ENCODE peak calls at places on chromosomes 5 and 9, in four cellular contexts. A, V, B and D are unnamed samples.

GRCh38 chr5:140402258-140403074 is 833 bp downstream of the ANKHD1 start:
- DNase-seq in V (peak; percentile 62), B (peak; percentile 57), A (peak; percentile 42), D (peak; percentile 53)

GRCh38 chr5:177094224-177095087 is 7.7 kb downstream of the FGFR4 start:
- DNase-seq in V (no peak), A (peak; percentile 7), B (peak; percentile 18), D (no peak)

GRCh38 chr5:140764177-140765020 is 21.5 kb upstream of the PCDHA1 start:
- DNase-seq in V (no peak), A (peak; percentile 14), B (no peak), D (no peak)

GRCh38 chr5:147520450-147520849 is 10.6 kb upstream of the DPYSL3 start:
- DNase-seq in B (no peak), V (peak; percentile 14), A (no peak), D (no peak)

GRCh38 chr9:37364751-37365360 is 57.6 kb upstream of the GRHPR start:
- DNase-seq in A (no peak), B (peak; percentile 33), V (no peak), D (peak; percentile 38)

GRCh38 chr9:136519263-136520052 is 26.4 kb downstream of the NOTCH1 start:
- DNase-seq in B (no peak), A (no peak), V (no peak), D (no peak)

GRCh38 chr9:127502706-127503378 is 51.5 kb downstream of the LRSAM1 start:
- DNase-seq in B (no peak), V (no peak), A (no peak), D (no peak)

GRCh38 chr9:128361296-128361980 is 9.7 kb upstream of the URM1 start:
- DNase-seq in B (no peak), A (peak; percentile 13), V (no peak), D (no peak)

GRCh38 chr9:112140936-112141335 is 34.2 kb downstream of the SUSD1 start:
- DNase-seq in A (no peak), B (no peak), V (no peak), D (no peak)

GRCh38 chr9:131264231-131264630 is 12.1 kb downstream of the FAM78A start:
- DNase-seq in B (no peak), A (no peak), V (no peak), D (no peak)

GRCh38 chr5:93573627-93573974 is 7.4 kb downstream of the NR2F1-AS1 start:
- DNase-seq in V (no peak), A (peak; percentile 43), B (no peak), D (no peak)